ENCODE peak calls at places on chromosomes 16 and 17, in five cellular contexts. One of them, this sample, is unnamed.

GRCh38 chr17:7479389-7480192 is at the start of gene ZBTB4:
- DNase-seq in spleen: peak
- DNase-seq in mesendoderm: peak
- DNase-seq in A549: peak
- DNase-seq in HCT116: no peak
- DNase-seq in this sample: peak

GRCh38 chr16:51753382-51753781 is 602.3 kb upstream of the SALL1 start:
- DNase-seq in HCT116: no peak
- DNase-seq in spleen: no peak
- DNase-seq in mesendoderm: no peak
- DNase-seq in A549: no peak
- DNase-seq in this sample: no peak

GRCh38 chr16:9911989-9912388 is 270.2 kb downstream of the GRIN2A start:
- DNase-seq in mesendoderm: no peak
- DNase-seq in HCT116: no peak
- DNase-seq in A549: no peak
- DNase-seq in spleen: no peak
- DNase-seq in this sample: no peak

GRCh38 chr17:6163632-6164319 is 93.6 kb downstream of the WSCD1 start:
- DNase-seq in HCT116: no peak
- DNase-seq in A549: no peak
- DNase-seq in spleen: no peak
- DNase-seq in mesendoderm: no peak
- DNase-seq in this sample: no peak

GRCh38 chr17:39527220-39527813 is 66.0 kb downstream of the CDK12 start:
- DNase-seq in HCT116: peak
- DNase-seq in mesendoderm: peak
- DNase-seq in A549: peak
- DNase-seq in spleen: no peak
- DNase-seq in this sample: no peak

GRCh38 chr16:51538707-51539604 is 387.9 kb upstream of the SALL1 start:
- DNase-seq in A549: peak
- DNase-seq in mesendoderm: peak
- DNase-seq in HCT116: no peak
- DNase-seq in spleen: no peak
- DNase-seq in this sample: no peak

GRCh38 chr17:31293586-31293985 is 3.5 kb downstream of the OMG start:
- DNase-seq in HCT116: no peak
- DNase-seq in A549: no peak
- DNase-seq in mesendoderm: no peak
- DNase-seq in spleen: no peak
- DNase-seq in this sample: no peak

GRCh38 chr16:11034481-11034931 is 90.1 kb downstream of the CLEC16A start:
- DNase-seq in A549: no peak
- DNase-seq in mesendoderm: no peak
- DNase-seq in spleen: no peak
- DNase-seq in HCT116: no peak
- DNase-seq in this sample: no peak

GRCh38 chr16:11405331-11406176 is 60.3 kb downstream of the RMI2 start:
- DNase-seq in spleen: no peak
- DNase-seq in mesendoderm: peak
- DNase-seq in A549: peak
- DNase-seq in HCT116: peak
- DNase-seq in this sample: no peak

GRCh38 chr17:10033449-10033848 is 128.4 kb upstream of the RCVRN start:
- DNase-seq in mesendoderm: no peak
- DNase-seq in spleen: peak
- DNase-seq in HCT116: no peak
- DNase-seq in A549: no peak
- DNase-seq in this sample: no peak

GRCh38 chr17:82402865-82403264 is 15.3 kb upstream of the HEXD start:
- DNase-seq in HCT116: no peak
- DNase-seq in mesendoderm: no peak
- DNase-seq in A549: no peak
- DNase-seq in spleen: no peak
- DNase-seq in this sample: no peak

GRCh38 chr16:86732621-86733297 is 154.4 kb downstream of the FOXL1 start:
- DNase-seq in A549: no peak
- DNase-seq in HCT116: no peak
- DNase-seq in mesendoderm: peak
- DNase-seq in spleen: no peak
- DNase-seq in this sample: peak

GRCh38 chr17:2059125-2059836 is 4.4 kb downstream of the HIC1 start:
- DNase-seq in A549: no peak
- DNase-seq in HCT116: no peak
- DNase-seq in spleen: peak
- DNase-seq in mesendoderm: peak
- DNase-seq in this sample: peak
- H3K4me3 ChIP-seq in A549: no peak
- H3K4me3 ChIP-seq in HCT116: no peak
- H3K4me3 ChIP-seq in spleen: peak
- H3K4me3 ChIP-seq in mesendoderm: no peak
- H3K4me3 ChIP-seq in this sample: peak

GRCh38 chr17:4881761-4882555 is 17.4 kb upstream of the C17orf107 start:
- DNase-seq in spleen: peak
- DNase-seq in mesendoderm: peak
- DNase-seq in A549: peak
- DNase-seq in HCT116: no peak
- DNase-seq in this sample: no peak

GRCh38 chr17:4884489-4884888 is 14.8 kb upstream of the C17orf107 start:
- DNase-seq in A549: no peak
- DNase-seq in spleen: no peak
- DNase-seq in HCT116: no peak
- DNase-seq in mesendoderm: no peak
- DNase-seq in this sample: no peak

GRCh38 chr17:4880850-4881249 is 18.5 kb upstream of the C17orf107 start:
- DNase-seq in HCT116: no peak
- DNase-seq in A549: no peak
- DNase-seq in spleen: no peak
- DNase-seq in mesendoderm: no peak
- DNase-seq in this sample: no peak

GRCh38 chr17:4877089-4877488 is 22.2 kb upstream of the C17orf107 start:
- DNase-seq in HCT116: no peak
- DNase-seq in spleen: no peak
- DNase-seq in mesendoderm: no peak
- DNase-seq in A549: no peak
- DNase-seq in this sample: no peak

DNA sequence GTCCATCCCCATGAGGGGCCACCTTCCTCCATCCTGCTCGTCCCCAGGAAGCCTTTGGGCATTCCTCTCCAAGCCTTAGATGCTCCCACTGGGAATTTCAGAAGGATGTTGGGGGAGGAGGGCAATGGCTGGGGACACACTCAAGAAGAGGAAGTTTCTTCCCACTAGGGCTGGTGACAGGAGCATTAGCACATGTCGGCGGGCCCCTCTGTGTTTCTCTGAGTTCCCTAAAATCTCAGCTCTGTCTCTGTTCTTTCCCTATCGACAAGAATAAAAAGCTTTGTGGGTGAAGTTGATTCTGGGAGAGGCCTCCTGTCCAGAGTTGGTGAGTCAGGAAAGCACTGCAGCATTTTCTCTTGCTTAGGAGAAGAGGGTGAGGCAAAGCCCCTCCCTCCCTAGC is 19.7 kb upstream of the C17orf107 start:
- DNase-seq in mesendoderm: no peak
- DNase-seq in HCT116: no peak
- DNase-seq in spleen: no peak
- DNase-seq in A549: no peak
- DNase-seq in this sample: no peak
- H3K4me3 ChIP-seq in mesendoderm: no peak
- H3K4me3 ChIP-seq in HCT116: no peak
- H3K4me3 ChIP-seq in spleen: no peak
- H3K4me3 ChIP-seq in A549: no peak
- H3K4me3 ChIP-seq in this sample: no peak

DNA sequence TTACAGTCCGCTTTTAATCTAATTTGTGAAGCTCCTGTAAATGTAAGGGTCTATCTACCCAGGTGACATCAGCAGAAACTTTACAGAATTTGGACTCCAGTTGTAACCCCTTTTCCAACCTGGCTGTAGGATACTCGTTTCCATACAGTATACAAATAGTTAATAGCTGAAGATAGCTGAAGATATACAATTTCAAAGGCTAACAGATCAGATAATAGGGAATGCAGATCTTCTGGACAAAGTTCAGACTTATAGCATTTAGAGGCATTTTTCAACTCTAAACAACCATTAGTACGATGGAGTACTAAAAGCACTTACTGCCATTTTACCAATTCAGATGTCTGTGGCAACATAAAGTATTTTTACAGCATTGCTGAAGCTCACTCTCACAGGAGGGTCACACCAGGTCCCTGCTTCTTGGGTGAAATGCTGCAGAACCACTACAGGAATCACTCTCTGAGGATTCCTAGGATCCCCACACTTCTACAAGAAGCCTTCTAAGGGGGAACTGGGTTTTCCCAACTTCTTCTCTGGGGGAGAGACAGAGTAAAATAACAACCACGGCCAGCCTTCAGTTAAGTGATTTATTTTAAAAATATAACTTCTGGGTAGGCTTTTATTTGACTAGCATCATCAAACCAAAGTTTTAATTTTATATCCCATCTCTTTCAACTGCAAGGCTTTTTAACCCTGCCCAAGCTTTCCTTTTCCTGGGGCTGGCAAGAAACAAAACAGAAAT is 2.9 kb downstream of the VEZF1 start:
- DNase-seq in HCT116: no peak
- DNase-seq in mesendoderm: no peak
- DNase-seq in spleen: no peak
- DNase-seq in A549: no peak
- DNase-seq in this sample: no peak
- H3K4me3 ChIP-seq in HCT116: peak
- H3K4me3 ChIP-seq in mesendoderm: no peak
- H3K4me3 ChIP-seq in spleen: no peak
- H3K4me3 ChIP-seq in A549: peak
- H3K4me3 ChIP-seq in this sample: peak

GRCh38 chr16:2468725-2469398 is 2.2 kb upstream of the NTN3 start:
- DNase-seq in A549: no peak
- DNase-seq in HCT116: no peak
- DNase-seq in spleen: no peak
- DNase-seq in mesendoderm: no peak
- DNase-seq in this sample: no peak
- H3K4me3 ChIP-seq in A549: peak
- H3K4me3 ChIP-seq in HCT116: peak
- H3K4me3 ChIP-seq in spleen: no peak
- H3K4me3 ChIP-seq in mesendoderm: no peak
- H3K4me3 ChIP-seq in this sample: no peak

GRCh38 chr17:45222994-45223540 is 1.4 kb downstream of the FMNL1 start:
- DNase-seq in A549: no peak
- DNase-seq in spleen: peak
- DNase-seq in HCT116: no peak
- DNase-seq in mesendoderm: no peak
- DNase-seq in this sample: no peak
- H3K4me3 ChIP-seq in A549: peak
- H3K4me3 ChIP-seq in spleen: peak
- H3K4me3 ChIP-seq in HCT116: no peak
- H3K4me3 ChIP-seq in mesendoderm: no peak
- H3K4me3 ChIP-seq in this sample: no peak

This sample was measured in sigmoid colon.